ENCODE peak calls at places on chromosomes 2 and 18, in six cellular contexts. X is esophagus muscularis mucosa, Q is BJ, H is Panc1, N is heart right ventricle, V is uterus. D is an unnamed sample.

GRCh38 chr2:26172866-26173595 is at the start of gene GAREM2:
- DNase-seq in X (no peak), Q (no peak), H (no peak), N (no peak), V (no peak), D (no peak)

GRCh38 chr18:31402026-31402373 is 25.4 kb downstream of the DSG4 start:
- DNase-seq in X (no peak), Q (no peak), H (no peak), N (no peak), V (no peak), D (no peak)

GRCh38 chr2:222424729-222425671 is 657 bp downstream of the SGPP2 start:
- DNase-seq in X (peak), Q (no peak), H (no peak), N (no peak), V (no peak), D (peak)

GRCh38 chr2:199713746-199714145 is 137.2 kb downstream of the FTCDNL1 start:
- DNase-seq in X (no peak), Q (no peak), H (no peak), N (no peak), V (no peak), D (no peak)

GRCh38 chr2:235129856-235130255 is 178.0 kb downstream of the SH3BP4 start:
- DNase-seq in X (no peak), Q (no peak), H (no peak), N (no peak), V (no peak), D (no peak)

GRCh38 chr2:133139847-133140533 is 428.3 kb downstream of the NCKAP5 start:
- DNase-seq in X (no peak), Q (no peak), H (no peak), N (no peak), V (no peak), D (no peak)

GRCh38 chr2:210022824-210023223 is 20.4 kb downstream of the RPE start:
- DNase-seq in X (no peak), Q (no peak), H (no peak), N (no peak), V (no peak), D (no peak)

GRCh38 chr2:162591403-162592083 is 247.0 kb downstream of the KCNH7 start:
- DNase-seq in X (no peak), Q (no peak), H (no peak), N (no peak), V (no peak), D (no peak)

GRCh38 chr18:70172225-70172624 is 33.3 kb downstream of the RTTN start:
- DNase-seq in X (no peak), Q (no peak), H (no peak), N (no peak), V (no peak), D (no peak)
- TF ChIP-seq CTCF in X (peak), Q (peak), H (peak), N (peak), V (no peak), D (peak)

DNA sequence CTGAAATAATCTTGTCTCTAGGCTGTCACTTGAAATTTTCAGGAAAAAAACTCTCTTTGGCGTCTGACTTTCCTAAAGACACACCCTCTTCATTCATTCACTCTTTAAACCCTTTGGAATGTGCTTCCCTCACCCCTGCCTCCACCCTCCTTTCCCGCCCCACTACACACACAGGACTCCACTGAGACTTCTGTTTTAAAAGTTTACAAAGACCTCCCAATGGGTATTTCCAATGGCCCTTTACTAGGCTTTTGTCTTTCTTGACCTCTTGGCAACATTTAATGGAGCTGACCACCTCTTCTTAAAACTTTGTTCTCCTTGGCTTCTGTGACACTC is 96.1 kb downstream of the RBMS1 start:
- DNase-seq in X (no peak), Q (no peak), H (no peak), N (no peak), V (no peak), D (no peak)
- H3K4me3 ChIP-seq in X (no peak), Q (no peak), H (no peak), N (no peak), V (no peak), D (no peak)

DNA sequence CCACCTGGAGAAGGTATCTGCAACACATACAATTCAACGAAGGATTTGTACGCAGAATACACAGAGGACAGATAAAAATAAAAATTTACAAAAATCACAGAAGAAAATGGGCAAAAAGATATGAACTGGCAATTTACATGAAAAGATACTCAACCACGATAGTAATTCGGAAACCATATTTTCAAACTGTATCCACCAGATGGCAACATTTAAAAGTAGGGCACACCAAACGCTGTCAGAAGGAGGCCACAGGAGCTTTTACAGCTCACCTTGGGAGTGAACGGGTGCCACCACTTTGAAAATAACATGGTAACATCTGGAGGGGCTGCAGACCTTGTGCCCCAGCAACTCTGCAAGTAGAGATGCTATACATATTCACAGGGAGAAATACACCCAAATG is 9.8 kb downstream of the KIF1A start:
- DNase-seq in X (no peak), Q (no peak), H (no peak), N (no peak), V (no peak), D (no peak)
- TF ChIP-seq CTCF in X (no peak), Q (peak), H (no peak), N (no peak), V (no peak), D (peak)

GRCh38 chr2:237405006-237405559 is 8.9 kb downstream of the COL6A3 start:
- DNase-seq in X (no peak), Q (no peak), H (no peak), N (peak), V (no peak), D (no peak)
- H3K4me3 ChIP-seq in X (no peak), Q (no peak), H (no peak), N (no peak), V (no peak), D (no peak)

GRCh38 chr2:100211517-100211916 is 69.1 kb upstream of the AFF3 start:
- DNase-seq in X (no peak), Q (no peak), H (no peak), N (no peak), V (no peak), D (no peak)

GRCh38 chr2:100208375-100208774 is 66.0 kb upstream of the AFF3 start:
- DNase-seq in X (no peak), Q (no peak), H (no peak), N (no peak), V (no peak), D (no peak)

GRCh38 chr2:100205128-100205527 is 62.7 kb upstream of the AFF3 start:
- DNase-seq in X (no peak), Q (no peak), H (no peak), N (no peak), V (no peak), D (no peak)

GRCh38 chr2:100206731-100207255 is 64.4 kb upstream of the AFF3 start:
- DNase-seq in X (no peak), Q (no peak), H (no peak), N (no peak), V (no peak), D (no peak)

GRCh38 chr2:100207411-100207885 is 65.1 kb upstream of the AFF3 start:
- DNase-seq in X (no peak), Q (no peak), H (no peak), N (no peak), V (no peak), D (no peak)
- TF ChIP-seq CTCF in X (no peak), Q (no peak), H (no peak), N (no peak), V (no peak), D (no peak)

GRCh38 chr2:233385489-233386044 is 31.3 kb downstream of the DGKD start:
- DNase-seq in X (no peak), Q (no peak), H (no peak), N (no peak), V (no peak), D (no peak)
- H3K4me3 ChIP-seq in X (no peak), Q (no peak), H (no peak), N (no peak), V (no peak), D (no peak)

GRCh38 chr2:76044701-76045100 is 334.0 kb upstream of the GCFC2 start:
- DNase-seq in X (no peak), Q (no peak), H (no peak), N (no peak), V (no peak), D (no peak)

GRCh38 chr2:76050196-76050595 is 339.5 kb upstream of the GCFC2 start:
- DNase-seq in X (no peak), Q (no peak), H (no peak), N (no peak), V (no peak), D (no peak)
- TF ChIP-seq CTCF in X (no peak), Q (no peak), H (peak), N (no peak), V (no peak), D (peak)

D was measured in PC-9.